ENCODE peak calls at places on chromosomes 6 and 20, in four cellular contexts. B, U, W and C are unnamed samples.

GRCh38 chr6:37555040-37555781 is 55.5 kb upstream of the CCDC167 start:
- DNase-seq in U (no peak), W (no peak), B (no peak), C (no peak)

GRCh38 chr6:83511901-83512681 is at the start of gene PRSS35:
- DNase-seq in W (no peak), U (peak; percentile 44), B (peak; percentile 89), C (peak; percentile 59)

GRCh38 chr6:133428299-133428698 is 187.1 kb downstream of the EYA4 start:
- DNase-seq in B (no peak), W (no peak), U (no peak), C (no peak)

GRCh38 chr20:23415555-23415954 is 5.7 kb downstream of the NAPB start:
- DNase-seq in B (no peak), W (no peak), U (no peak), C (no peak)

GRCh38 chr6:38499046-38499445 is 140.7 kb downstream of the BTBD9 start:
- DNase-seq in W (no peak), U (no peak), B (no peak), C (no peak)

GRCh38 chr6:2244261-2245102 is 923 bp downstream of the GMDS start:
- DNase-seq in W (no peak), U (peak; percentile 52), B (no peak), C (no peak)

GRCh38 chr6:44735631-44735963 is 348.1 kb downstream of the CDC5L start:
- DNase-seq in B (no peak), U (peak; percentile 54), W (no peak), C (peak; percentile 77)

GRCh38 chr20:45993197-45993951 is 15.3 kb upstream of the MMP9 start:
- DNase-seq in B (peak; percentile 48), W (peak; percentile 45), U (peak; percentile 99), C (peak; percentile 100)

GRCh38 chr6:144582939-144583613 is 297.9 kb downstream of the UTRN start:
- DNase-seq in U (no peak), B (peak; percentile 88), W (peak; percentile 66), C (no peak)

GRCh38 chr6:12957321-12958051 is 240.9 kb downstream of the PHACTR1 start:
- DNase-seq in U (no peak), W (peak; percentile 73), B (peak; percentile 51), C (no peak)

GRCh38 chr20:18971574-18971973 is 158.0 kb downstream of the SCP2D1 start:
- DNase-seq in W (no peak), U (peak; percentile 96), B (no peak), C (peak; percentile 79)

GRCh38 chr20:38208523-38208922 is 43.5 kb upstream of the TGM2 start:
- DNase-seq in U (no peak), B (no peak), W (no peak), C (no peak)

GRCh38 chr6:81557811-81558210 is 194.7 kb downstream of the TENT5A start:
- DNase-seq in B (no peak), U (no peak), W (no peak), C (no peak)

GRCh38 chr6:106885659-106886058 is 88.9 kb downstream of the CD24 start:
- DNase-seq in B (no peak), U (no peak), W (no peak), C (no peak)

GRCh38 chr20:51749674-51750036 is 18.5 kb downstream of the ATP9A start:
- DNase-seq in B (no peak), U (peak; percentile 73), W (no peak), C (no peak)

GRCh38 chr6:105272783-105273182 is 93.0 kb upstream of the POPDC3 start:
- DNase-seq in U (peak; percentile 42), B (no peak), W (no peak), C (no peak)

GRCh38 chr6:33993091-33993490 is 152.8 kb downstream of the GRM4 start:
- DNase-seq in W (no peak), B (no peak), U (no peak), C (peak; percentile 31)

GRCh38 chr20:49690899-49691620 is 22.6 kb downstream of the B4GALT5 start:
- DNase-seq in U (peak; percentile 59), B (peak; percentile 41), W (no peak), C (no peak)

GRCh38 chr20:62365814-62366369 is 1.2 kb downstream of the LAMA5 start:
- DNase-seq in W (peak; percentile 80), B (peak; percentile 60), U (peak; percentile 91), C (peak; percentile 100)

GRCh38 chr20:3670511-3670910 is 7.3 kb upstream of the GFRA4 start:
- DNase-seq in W (no peak), B (no peak), U (peak; percentile 17), C (no peak)

GRCh38 chr6:168157272-168158007 is 78.4 kb upstream of the FRMD1 start:
- DNase-seq in U (peak; percentile 38), W (peak; percentile 74), B (peak; percentile 80), C (no peak)

GRCh38 chr6:63685453-63686379 is 50.1 kb downstream of the PHF3 start:
- DNase-seq in B (no peak), U (no peak), W (no peak), C (no peak)

GRCh38 chr6:63690210-63690609 is 54.6 kb downstream of the PHF3 start:
- DNase-seq in W (no peak), B (no peak), U (no peak), C (no peak)

GRCh38 chr6:63689421-63689820 is 53.8 kb downstream of the PHF3 start:
- DNase-seq in U (peak; percentile 2), W (no peak), B (peak; percentile 5), C (no peak)
- TF ChIP-seq CTCF in U (peak; percentile 40), W (no peak), B (peak; percentile 18), C (peak; percentile 38)

DNA sequence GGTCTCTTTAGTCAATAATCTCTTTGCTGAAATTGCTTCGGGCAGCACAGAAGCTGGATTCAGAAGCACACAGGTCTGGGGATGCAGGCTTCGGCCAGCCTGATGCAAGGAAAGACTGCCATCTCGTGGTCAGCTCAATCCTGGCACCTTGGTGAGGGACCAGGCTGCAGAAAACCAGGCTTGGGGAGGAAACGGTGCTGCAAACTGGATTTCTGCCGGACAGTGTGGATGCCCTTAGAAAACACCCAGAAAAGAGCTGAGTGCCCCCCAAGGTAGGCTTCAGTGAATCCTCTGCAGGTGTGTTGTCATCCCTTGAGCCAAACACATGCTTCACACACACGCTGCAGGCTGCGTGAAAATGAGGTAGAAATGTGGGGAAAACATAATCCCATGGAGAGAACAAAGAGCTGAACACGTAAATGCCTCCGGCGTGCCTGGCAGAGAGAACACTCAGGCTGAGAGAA is 89.8 kb upstream of the PAX1 start:
- DNase-seq in U (peak; percentile 73), B (peak; percentile 87), W (no peak), C (no peak)
- H3K4me3 ChIP-seq in U (no peak overlapping the region), B (no peak overlapping the region), W (no peak overlapping the region), C (no peak overlapping the region)

GRCh38 chr6:116280161-116280959 is 630 bp upstream of the TSPYL1 start:
- DNase-seq in B (no peak), W (no peak), U (no peak), C (no peak)
- H3K4me1 ChIP-seq in B (peaks cover 33% of the 10 kb centered on the region), W (peaks cover 44% of the 10 kb centered on the region), U (peaks cover 9% of the 10 kb centered on the region), C (peaks cover 20% of the 10 kb centered on the region)

GRCh38 chr6:165231581-165232276 is 77.7 kb downstream of the C6orf118 start:
- DNase-seq in U (peak; percentile 62), B (peak; percentile 53), W (no peak), C (no peak)
- TF ChIP-seq CTCF in U (peak; percentile 76), B (peak; percentile 70), W (no peak), C (peak; percentile 88)

GRCh38 chr20:770691-771090 is 2.4 kb upstream of the SLC52A3 start:
- DNase-seq in U (no peak), W (no peak), B (no peak), C (no peak)

GRCh38 chr20:766906-767305 is 1.4 kb downstream of the SLC52A3 start:
- DNase-seq in B (no peak), U (peak; percentile 15), W (no peak), C (no peak)

GRCh38 chr20:764255-764654 is 4.0 kb downstream of the SLC52A3 start:
- DNase-seq in B (no peak), U (no peak), W (no peak), C (no peak)

GRCh38 chr20:771741-772464 is 3.6 kb upstream of the SLC52A3 start:
- DNase-seq in U (no peak), B (no peak), W (no peak), C (no peak)

DNA sequence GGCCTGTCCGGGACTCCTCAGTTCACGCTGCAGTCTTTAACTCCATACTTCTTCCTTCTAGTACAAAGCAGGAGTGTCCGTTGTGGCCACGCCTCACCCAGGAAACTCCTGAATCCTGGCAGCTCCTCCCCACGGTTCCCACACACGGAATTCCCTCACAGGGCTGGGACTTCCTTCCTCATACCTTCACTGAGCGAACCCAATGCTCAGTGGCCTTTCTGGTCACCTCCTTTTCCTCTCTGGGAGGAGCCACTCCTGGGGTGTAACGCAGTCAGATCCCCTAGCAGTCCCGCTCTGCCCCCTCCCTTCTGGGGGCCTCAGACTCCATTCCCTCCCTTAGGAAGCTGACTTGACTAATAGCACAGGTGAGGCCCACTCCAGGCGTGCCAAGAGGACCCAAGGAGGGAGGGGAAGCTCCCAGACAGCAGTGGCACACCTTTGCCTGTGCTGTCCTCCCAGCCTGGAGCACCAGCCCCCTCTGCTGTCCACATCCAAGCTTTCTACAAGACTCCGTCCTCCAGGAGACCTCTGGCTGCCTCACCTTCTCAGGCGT is at the start of gene SLC52A3:
- DNase-seq in W (no peak), B (no peak), U (peak; percentile 96), C (peak; percentile 76)
- H3K4me3 ChIP-seq in W (no peak within 1 kb of the TSS), B (no peak within 1 kb of the TSS), U (peak within 1 kb of the TSS; percentile 75), C (peak within 1 kb of the TSS; percentile 5)

GRCh38 chr6:159983641-159984080 is 14.8 kb downstream of the IGF2R start:
- DNase-seq in B (no peak), W (no peak), U (no peak), C (no peak)

GRCh38 chr6:159982726-159983506 is 14.0 kb downstream of the IGF2R start:
- DNase-seq in U (no peak), B (no peak), W (no peak), C (no peak)

GRCh38 chr6:159980474-159980873 is 11.6 kb downstream of the IGF2R start:
- DNase-seq in W (no peak), B (no peak), U (no peak), C (no peak)

GRCh38 chr6:159981171-159981571 is 12.3 kb downstream of the IGF2R start:
- DNase-seq in U (no peak), W (no peak), B (no peak), C (no peak)

GRCh38 chr6:159981591-159982245 is 12.8 kb downstream of the IGF2R start:
- DNase-seq in B (no peak), U (no peak), W (peak; percentile 69), C (no peak)
- H3K4me1 ChIP-seq in B (peaks cover 40% of the 10 kb centered on the region), U (peaks cover 66% of the 10 kb centered on the region), W (peaks cover 78% of the 10 kb centered on the region), C (peaks cover 62% of the 10 kb centered on the region)